ENCODE peak calls at places on chromosomes 1 and 21, in nine cellular contexts. H is breast epithelium, F is stomach, Y is GM12878, O is GM12892, R is spleen, K is endothelial cell of umbilical vein, W is transverse colon, X is HepG2. Z is an unnamed sample.

GRCh38 chr21:32122082-32122481 is 156.8 kb downstream of the MIS18A start:
- DNase-seq in H (no peak), F (no peak), Y (no peak), O (no peak), R (no peak), K (no peak), W (no peak), X (no peak), Z (no peak)

GRCh38 chr1:22875240-22875639 is 97.4 kb downstream of the LACTBL1 start:
- DNase-seq in H (no peak), F (no peak), Y (no peak), O (no peak), R (no peak), K (no peak), W (no peak), X (no peak), Z (no peak)

GRCh38 chr1:60547821-60548220 is 474.3 kb upstream of the C1orf87 start:
- DNase-seq in H (peak), F (peak), Y (no peak), O (no peak), R (no peak), K (peak), W (no peak), X (no peak), Z (no peak)

GRCh38 chr1:51724797-51725196 is 107.9 kb downstream of the OSBPL9 start:
- DNase-seq in H (no peak), F (no peak), Y (no peak), O (no peak), R (no peak), K (no peak), W (no peak), X (no peak), Z (no peak)

GRCh38 chr1:107394301-107394700 is 253.5 kb downstream of the NTNG1 start:
- DNase-seq in H (no peak), F (no peak), Y (no peak), O (no peak), R (no peak), K (no peak), W (no peak), X (no peak), Z (no peak)

GRCh38 chr21:43731891-43732711 is 13.2 kb downstream of the PDXK start:
- DNase-seq in H (no peak), F (no peak), Y (no peak), O (no peak), R (no peak), K (no peak), W (no peak), X (no peak), Z (no peak)

GRCh38 chr1:86447198-86447790 is 21.4 kb upstream of the CLCA1 start:
- DNase-seq in H (no peak), F (no peak), Y (no peak), O (no peak), R (no peak), K (no peak), W (no peak), X (no peak), Z (no peak)

GRCh38 chr1:207619833-207620572 is 24.9 kb upstream of the CR1L start:
- DNase-seq in H (no peak), F (no peak), Y (no peak), O (peak), R (no peak), K (peak), W (no peak), X (peak), Z (no peak)

GRCh38 chr1:77972080-77972479 is 6.8 kb downstream of the FUBP1 start:
- DNase-seq in H (no peak), F (no peak), Y (no peak), O (no peak), R (no peak), K (no peak), W (no peak), X (no peak), Z (no peak)

GRCh38 chr1:183227963-183228649 is 42.0 kb downstream of the LAMC2 start:
- DNase-seq in H (no peak), F (peak), Y (no peak), O (peak), R (no peak), K (peak), W (peak), X (peak), Z (no peak)

GRCh38 chr1:66267211-66267940 is 266.6 kb upstream of the SGIP1 start:
- DNase-seq in H (no peak), F (no peak), Y (no peak), O (no peak), R (no peak), K (peak), W (no peak), X (no peak), Z (no peak)

GRCh38 chr1:66271216-66271903 is 262.6 kb upstream of the SGIP1 start:
- DNase-seq in H (peak), F (peak), Y (no peak), O (no peak), R (no peak), K (peak), W (peak), X (no peak), Z (peak)

GRCh38 chr1:66269222-66269621 is 264.7 kb upstream of the SGIP1 start:
- DNase-seq in H (no peak), F (no peak), Y (no peak), O (no peak), R (no peak), K (no peak), W (no peak), X (no peak), Z (no peak)

GRCh38 chr1:66271904-66272254 is 262.1 kb upstream of the SGIP1 start:
- DNase-seq in H (no peak), F (no peak), Y (no peak), O (no peak), R (peak), K (no peak), W (peak), X (no peak), Z (peak)

GRCh38 chr1:66270122-66270812 is 263.7 kb upstream of the SGIP1 start:
- DNase-seq in H (no peak), F (no peak), Y (no peak), O (no peak), R (no peak), K (no peak), W (no peak), X (no peak), Z (peak)
- TF ChIP-seq POLR2A in H (no peak), F (no peak), Y (no peak), O (no peak), R (no peak), K (no peak), W (no peak), X (no peak), Z (no peak)

DNA sequence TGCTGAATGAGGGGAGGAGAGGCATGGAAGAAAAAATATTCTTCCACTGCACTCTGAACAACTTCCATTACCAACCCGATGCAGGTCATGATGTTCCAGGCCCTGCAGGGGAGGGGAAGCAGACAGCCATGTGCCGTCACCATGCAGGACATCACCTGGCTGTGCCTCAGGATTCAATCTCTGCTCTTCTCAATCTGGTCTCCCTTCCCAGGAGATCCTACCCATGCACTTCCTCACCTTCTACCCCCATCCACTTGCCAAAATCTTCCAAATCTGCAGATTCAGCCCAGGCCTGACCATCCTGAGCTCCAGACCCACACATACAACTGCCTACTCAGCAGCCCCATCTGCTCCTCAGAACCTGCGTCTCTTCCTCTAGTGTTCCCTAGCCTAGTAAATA is 5.8 kb upstream of the PAQR6 start:
- DNase-seq in H (no peak), F (no peak), Y (no peak), O (no peak), R (no peak), K (no peak), W (no peak), X (no peak), Z (no peak)
- TF ChIP-seq POLR2AphosphoS5 in H (no peak), F (no peak), Y (no peak), O (no peak), R (no peak), K (no peak), W (no peak), X (no peak), Z (no peak)

GRCh38 chr1:94394247-94394646 is 23.9 kb upstream of the ABCD3 start:
- DNase-seq in H (no peak), F (no peak), Y (no peak), O (no peak), R (no peak), K (no peak), W (no peak), X (no peak), Z (no peak)

GRCh38 chr1:94398356-94398755 is 19.8 kb upstream of the ABCD3 start:
- DNase-seq in H (no peak), F (no peak), Y (no peak), O (no peak), R (no peak), K (no peak), W (no peak), X (no peak), Z (no peak)

GRCh38 chr1:94396356-94396755 is 21.8 kb upstream of the ABCD3 start:
- DNase-seq in H (no peak), F (no peak), Y (no peak), O (no peak), R (no peak), K (no peak), W (no peak), X (no peak), Z (no peak)

GRCh38 chr1:94395231-94395630 is 23.0 kb upstream of the ABCD3 start:
- DNase-seq in H (no peak), F (no peak), Y (no peak), O (no peak), R (no peak), K (no peak), W (no peak), X (no peak), Z (no peak)

GRCh38 chr1:94395748-94396309 is 22.4 kb upstream of the ABCD3 start:
- DNase-seq in H (no peak), F (no peak), Y (no peak), O (no peak), R (no peak), K (no peak), W (no peak), X (peak), Z (no peak)
- TF ChIP-seq POLR2A in H (no peak), F (no peak), Y (no peak), O (no peak), R (no peak), K (no peak), W (no peak), X (no peak), Z (no peak)

GRCh38 chr1:154877370-154877974 is 7.4 kb upstream of the KCNN3 start:
- DNase-seq in H (no peak), F (no peak), Y (no peak), O (no peak), R (no peak), K (peak), W (no peak), X (peak), Z (peak)
- TF ChIP-seq POLR2AphosphoS5 in H (no peak), F (no peak), Y (no peak), O (no peak), R (no peak), K (peak), W (no peak), X (no peak), Z (no peak)

GRCh38 chr21:33362044-33362555 is 37.3 kb downstream of the IFNAR1 start:
- DNase-seq in H (no peak), F (peak), Y (no peak), O (no peak), R (peak), K (no peak), W (peak), X (no peak), Z (no peak)
- TF ChIP-seq POLR2A in H (no peak), F (no peak), Y (peak), O (peak), R (no peak), K (no peak), W (peak), X (no peak), Z (no peak)